ENCODE peak calls at places on chromosomes 1 and 21, in nine cellular contexts. One of them, this sample, is unnamed.

GRCh38 chr1:172540635-172541034 is 7.7 kb downstream of the SUCO start:
- DNase-seq in AG04449: no peak
- DNase-seq in ovary: no peak
- DNase-seq in stimulated activated CD4-positive, alpha-beta T cell treated with anti-CD3 and anti-CD28 coated beads, Interleukin-1b, Interleukin-23, amount 100 ng/mL, for 48 hours: no peak
- DNase-seq in GM12864: no peak
- DNase-seq in stomach: no peak
- DNase-seq in WTC11: no peak
- DNase-seq in GM12891: no peak
- DNase-seq in hippocampal formation: no peak
- DNase-seq in this sample: no peak

GRCh38 chr1:39683591-39684312 is 7.5 kb downstream of the HPCAL4 start:
- DNase-seq in ovary: no peak
- DNase-seq in AG04449: no peak
- DNase-seq in stimulated activated CD4-positive, alpha-beta T cell treated with anti-CD3 and anti-CD28 coated beads, Interleukin-1b, Interleukin-23, amount 100 ng/mL, for 48 hours: peak
- DNase-seq in GM12891: no peak
- DNase-seq in GM12864: no peak
- DNase-seq in stomach: no peak
- DNase-seq in hippocampal formation: no peak
- DNase-seq in WTC11: peak
- DNase-seq in this sample: no peak

GRCh38 chr21:39647476-39647875 is 34.7 kb downstream of the B3GALT5 start:
- DNase-seq in hippocampal formation: no peak
- DNase-seq in AG04449: no peak
- DNase-seq in stimulated activated CD4-positive, alpha-beta T cell treated with anti-CD3 and anti-CD28 coated beads, Interleukin-1b, Interleukin-23, amount 100 ng/mL, for 48 hours: no peak
- DNase-seq in stomach: no peak
- DNase-seq in GM12864: no peak
- DNase-seq in GM12891: no peak
- DNase-seq in ovary: no peak
- DNase-seq in WTC11: no peak
- DNase-seq in this sample: no peak

GRCh38 chr21:33587792-33588484 is 546 bp downstream of the DONSON start:
- DNase-seq in GM12864: no peak
- DNase-seq in stimulated activated CD4-positive, alpha-beta T cell treated with anti-CD3 and anti-CD28 coated beads, Interleukin-1b, Interleukin-23, amount 100 ng/mL, for 48 hours: peak
- DNase-seq in stomach: peak
- DNase-seq in AG04449: no peak
- DNase-seq in GM12891: peak
- DNase-seq in hippocampal formation: peak
- DNase-seq in WTC11: peak
- DNase-seq in ovary: peak
- DNase-seq in this sample: no peak

GRCh38 chr1:72431810-72432209 is 149.5 kb upstream of the NEGR1 start:
- DNase-seq in GM12891: no peak
- DNase-seq in AG04449: no peak
- DNase-seq in GM12864: no peak
- DNase-seq in hippocampal formation: no peak
- DNase-seq in ovary: no peak
- DNase-seq in WTC11: no peak
- DNase-seq in stomach: no peak
- DNase-seq in stimulated activated CD4-positive, alpha-beta T cell treated with anti-CD3 and anti-CD28 coated beads, Interleukin-1b, Interleukin-23, amount 100 ng/mL, for 48 hours: no peak
- DNase-seq in this sample: no peak

GRCh38 chr1:154856049-154856448 is 14.0 kb downstream of the KCNN3 start:
- DNase-seq in GM12864: no peak
- DNase-seq in AG04449: no peak
- DNase-seq in WTC11: peak
- DNase-seq in stomach: no peak
- DNase-seq in GM12891: no peak
- DNase-seq in stimulated activated CD4-positive, alpha-beta T cell treated with anti-CD3 and anti-CD28 coated beads, Interleukin-1b, Interleukin-23, amount 100 ng/mL, for 48 hours: no peak
- DNase-seq in hippocampal formation: no peak
- DNase-seq in ovary: no peak
- DNase-seq in this sample: no peak

GRCh38 chr1:55244476-55245109 is 29.4 kb upstream of the USP24 start:
- DNase-seq in stomach: no peak
- DNase-seq in hippocampal formation: no peak
- DNase-seq in GM12864: no peak
- DNase-seq in ovary: no peak
- DNase-seq in stimulated activated CD4-positive, alpha-beta T cell treated with anti-CD3 and anti-CD28 coated beads, Interleukin-1b, Interleukin-23, amount 100 ng/mL, for 48 hours: no peak
- DNase-seq in GM12891: no peak
- DNase-seq in WTC11: no peak
- DNase-seq in AG04449: peak
- DNase-seq in this sample: no peak

GRCh38 chr1:157626099-157626498 is 28.2 kb upstream of the FCRL4 start:
- DNase-seq in stomach: no peak
- DNase-seq in hippocampal formation: no peak
- DNase-seq in ovary: no peak
- DNase-seq in GM12864: peak
- DNase-seq in AG04449: no peak
- DNase-seq in WTC11: peak
- DNase-seq in GM12891: peak
- DNase-seq in stimulated activated CD4-positive, alpha-beta T cell treated with anti-CD3 and anti-CD28 coated beads, Interleukin-1b, Interleukin-23, amount 100 ng/mL, for 48 hours: peak
- DNase-seq in this sample: no peak

GRCh38 chr1:41434306-41434705 is 50.2 kb downstream of the EDN2 start:
- DNase-seq in stimulated activated CD4-positive, alpha-beta T cell treated with anti-CD3 and anti-CD28 coated beads, Interleukin-1b, Interleukin-23, amount 100 ng/mL, for 48 hours: no peak
- DNase-seq in GM12864: no peak
- DNase-seq in hippocampal formation: no peak
- DNase-seq in AG04449: no peak
- DNase-seq in ovary: no peak
- DNase-seq in WTC11: no peak
- DNase-seq in stomach: no peak
- DNase-seq in GM12891: no peak
- DNase-seq in this sample: no peak

GRCh38 chr1:145858238-145858936 is 494 bp downstream of the PIAS3 start:
- DNase-seq in stimulated activated CD4-positive, alpha-beta T cell treated with anti-CD3 and anti-CD28 coated beads, Interleukin-1b, Interleukin-23, amount 100 ng/mL, for 48 hours: peak
- DNase-seq in GM12864: no peak
- DNase-seq in GM12891: peak
- DNase-seq in stomach: peak
- DNase-seq in ovary: peak
- DNase-seq in hippocampal formation: peak
- DNase-seq in WTC11: peak
- DNase-seq in AG04449: no peak
- DNase-seq in this sample: peak

GRCh38 chr1:165695011-165695410 is 3.4 kb downstream of the ALDH9A1 start:
- DNase-seq in GM12864: no peak
- DNase-seq in hippocampal formation: no peak
- DNase-seq in AG04449: no peak
- DNase-seq in stimulated activated CD4-positive, alpha-beta T cell treated with anti-CD3 and anti-CD28 coated beads, Interleukin-1b, Interleukin-23, amount 100 ng/mL, for 48 hours: no peak
- DNase-seq in ovary: no peak
- DNase-seq in stomach: no peak
- DNase-seq in GM12891: no peak
- DNase-seq in WTC11: no peak
- DNase-seq in this sample: no peak

GRCh38 chr1:67314696-67315095 is 7.0 kb downstream of the IL12RB2 start:
- DNase-seq in WTC11: no peak
- DNase-seq in GM12891: no peak
- DNase-seq in stimulated activated CD4-positive, alpha-beta T cell treated with anti-CD3 and anti-CD28 coated beads, Interleukin-1b, Interleukin-23, amount 100 ng/mL, for 48 hours: no peak
- DNase-seq in GM12864: no peak
- DNase-seq in stomach: no peak
- DNase-seq in hippocampal formation: no peak
- DNase-seq in AG04449: no peak
- DNase-seq in ovary: no peak
- DNase-seq in this sample: no peak

GRCh38 chr1:205543351-205544305 is 39.2 kb downstream of the CDK18 start:
- DNase-seq in hippocampal formation: peak
- DNase-seq in GM12891: no peak
- DNase-seq in stimulated activated CD4-positive, alpha-beta T cell treated with anti-CD3 and anti-CD28 coated beads, Interleukin-1b, Interleukin-23, amount 100 ng/mL, for 48 hours: peak
- DNase-seq in ovary: peak
- DNase-seq in WTC11: peak
- DNase-seq in AG04449: peak
- DNase-seq in GM12864: no peak
- DNase-seq in stomach: peak
- DNase-seq in this sample: peak

GRCh38 chr1:185561629-185562028 is 172.6 kb upstream of the HMCN1 start:
- DNase-seq in GM12864: no peak
- DNase-seq in hippocampal formation: no peak
- DNase-seq in WTC11: no peak
- DNase-seq in ovary: no peak
- DNase-seq in AG04449: peak
- DNase-seq in GM12891: no peak
- DNase-seq in stomach: no peak
- DNase-seq in stimulated activated CD4-positive, alpha-beta T cell treated with anti-CD3 and anti-CD28 coated beads, Interleukin-1b, Interleukin-23, amount 100 ng/mL, for 48 hours: no peak
- DNase-seq in this sample: peak

GRCh38 chr1:212600980-212601379 is 7.6 kb upstream of the ATF3 start:
- DNase-seq in stimulated activated CD4-positive, alpha-beta T cell treated with anti-CD3 and anti-CD28 coated beads, Interleukin-1b, Interleukin-23, amount 100 ng/mL, for 48 hours: no peak
- DNase-seq in ovary: no peak
- DNase-seq in WTC11: no peak
- DNase-seq in GM12891: no peak
- DNase-seq in stomach: no peak
- DNase-seq in hippocampal formation: no peak
- DNase-seq in GM12864: no peak
- DNase-seq in AG04449: no peak
- DNase-seq in this sample: no peak

GRCh38 chr21:32256873-32257620 is 21.8 kb downstream of the MIS18A start:
- DNase-seq in GM12891: no peak
- DNase-seq in WTC11: no peak
- DNase-seq in ovary: peak
- DNase-seq in hippocampal formation: peak
- DNase-seq in stimulated activated CD4-positive, alpha-beta T cell treated with anti-CD3 and anti-CD28 coated beads, Interleukin-1b, Interleukin-23, amount 100 ng/mL, for 48 hours: no peak
- DNase-seq in AG04449: peak
- DNase-seq in stomach: peak
- DNase-seq in GM12864: no peak
- DNase-seq in this sample: no peak

GRCh38 chr1:200646515-200646914 is 23.2 kb downstream of the DDX59 start:
- DNase-seq in GM12891: no peak
- DNase-seq in stomach: no peak
- DNase-seq in hippocampal formation: no peak
- DNase-seq in AG04449: no peak
- DNase-seq in GM12864: no peak
- DNase-seq in stimulated activated CD4-positive, alpha-beta T cell treated with anti-CD3 and anti-CD28 coated beads, Interleukin-1b, Interleukin-23, amount 100 ng/mL, for 48 hours: no peak
- DNase-seq in WTC11: no peak
- DNase-seq in ovary: no peak
- DNase-seq in this sample: no peak

GRCh38 chr1:228271701-228272251 is 63.9 kb downstream of the OBSCN start:
- DNase-seq in stomach: no peak
- DNase-seq in GM12891: no peak
- DNase-seq in GM12864: no peak
- DNase-seq in AG04449: no peak
- DNase-seq in WTC11: no peak
- DNase-seq in hippocampal formation: no peak
- DNase-seq in stimulated activated CD4-positive, alpha-beta T cell treated with anti-CD3 and anti-CD28 coated beads, Interleukin-1b, Interleukin-23, amount 100 ng/mL, for 48 hours: no peak
- DNase-seq in ovary: no peak
- DNase-seq in this sample: no peak

GRCh38 chr1:156102634-156103511 is 11.6 kb upstream of the LMNA start:
- DNase-seq in GM12891: no peak
- DNase-seq in stimulated activated CD4-positive, alpha-beta T cell treated with anti-CD3 and anti-CD28 coated beads, Interleukin-1b, Interleukin-23, amount 100 ng/mL, for 48 hours: no peak
- DNase-seq in AG04449: no peak
- DNase-seq in ovary: peak
- DNase-seq in WTC11: no peak
- DNase-seq in hippocampal formation: no peak
- DNase-seq in GM12864: no peak
- DNase-seq in stomach: no peak
- DNase-seq in this sample: no peak

GRCh38 chr1:61088163-61088840 is 5.9 kb downstream of the NFIA start:
- DNase-seq in hippocampal formation: no peak
- DNase-seq in stomach: no peak
- DNase-seq in WTC11: no peak
- DNase-seq in AG04449: no peak
- DNase-seq in stimulated activated CD4-positive, alpha-beta T cell treated with anti-CD3 and anti-CD28 coated beads, Interleukin-1b, Interleukin-23, amount 100 ng/mL, for 48 hours: no peak
- DNase-seq in GM12864: no peak
- DNase-seq in ovary: no peak
- DNase-seq in GM12891: no peak
- DNase-seq in this sample: no peak

GRCh38 chr1:194300340-194300739 is 1113.9 kb upstream of the B3GALT2 start:
- DNase-seq in stomach: no peak
- DNase-seq in GM12891: no peak
- DNase-seq in stimulated activated CD4-positive, alpha-beta T cell treated with anti-CD3 and anti-CD28 coated beads, Interleukin-1b, Interleukin-23, amount 100 ng/mL, for 48 hours: no peak
- DNase-seq in WTC11: no peak
- DNase-seq in GM12864: no peak
- DNase-seq in AG04449: no peak
- DNase-seq in ovary: no peak
- DNase-seq in hippocampal formation: no peak
- DNase-seq in this sample: no peak

GRCh38 chr21:25298512-25299491 is 308.5 kb downstream of the MRPL39 start:
- DNase-seq in GM12891: no peak
- DNase-seq in hippocampal formation: no peak
- DNase-seq in WTC11: no peak
- DNase-seq in stomach: no peak
- DNase-seq in GM12864: peak
- DNase-seq in ovary: no peak
- DNase-seq in AG04449: no peak
- DNase-seq in stimulated activated CD4-positive, alpha-beta T cell treated with anti-CD3 and anti-CD28 coated beads, Interleukin-1b, Interleukin-23, amount 100 ng/mL, for 48 hours: no peak
- DNase-seq in this sample: no peak

GRCh38 chr1:176243746-176244145 is 36.7 kb upstream of the COP1 start:
- DNase-seq in stomach: no peak
- DNase-seq in ovary: no peak
- DNase-seq in stimulated activated CD4-positive, alpha-beta T cell treated with anti-CD3 and anti-CD28 coated beads, Interleukin-1b, Interleukin-23, amount 100 ng/mL, for 48 hours: no peak
- DNase-seq in GM12864: no peak
- DNase-seq in GM12891: no peak
- DNase-seq in AG04449: no peak
- DNase-seq in hippocampal formation: no peak
- DNase-seq in WTC11: no peak
- DNase-seq in this sample: no peak

GRCh38 chr1:75765697-75766355 is 20.2 kb upstream of the RABGGTB start:
- DNase-seq in ovary: no peak
- DNase-seq in hippocampal formation: no peak
- DNase-seq in stimulated activated CD4-positive, alpha-beta T cell treated with anti-CD3 and anti-CD28 coated beads, Interleukin-1b, Interleukin-23, amount 100 ng/mL, for 48 hours: no peak
- DNase-seq in GM12891: no peak
- DNase-seq in WTC11: no peak
- DNase-seq in GM12864: no peak
- DNase-seq in stomach: no peak
- DNase-seq in AG04449: peak
- DNase-seq in this sample: no peak

GRCh38 chr1:213268221-213268620 is 217.2 kb downstream of the RPS6KC1 start:
- DNase-seq in GM12864: no peak
- DNase-seq in WTC11: no peak
- DNase-seq in ovary: no peak
- DNase-seq in stomach: no peak
- DNase-seq in GM12891: no peak
- DNase-seq in hippocampal formation: no peak
- DNase-seq in AG04449: no peak
- DNase-seq in stimulated activated CD4-positive, alpha-beta T cell treated with anti-CD3 and anti-CD28 coated beads, Interleukin-1b, Interleukin-23, amount 100 ng/mL, for 48 hours: no peak
- DNase-seq in this sample: no peak

GRCh38 chr1:119141020-119141424 is 569 bp upstream of the WARS2 start:
- DNase-seq in WTC11: peak
- DNase-seq in GM12891: no peak
- DNase-seq in hippocampal formation: no peak
- DNase-seq in AG04449: no peak
- DNase-seq in stomach: no peak
- DNase-seq in ovary: peak
- DNase-seq in GM12864: no peak
- DNase-seq in stimulated activated CD4-positive, alpha-beta T cell treated with anti-CD3 and anti-CD28 coated beads, Interleukin-1b, Interleukin-23, amount 100 ng/mL, for 48 hours: peak
- DNase-seq in this sample: peak

GRCh38 chr1:109589679-109590078 is 29.7 kb downstream of the GNAT2 start:
- DNase-seq in GM12864: no peak
- DNase-seq in AG04449: no peak
- DNase-seq in GM12891: no peak
- DNase-seq in WTC11: no peak
- DNase-seq in stimulated activated CD4-positive, alpha-beta T cell treated with anti-CD3 and anti-CD28 coated beads, Interleukin-1b, Interleukin-23, amount 100 ng/mL, for 48 hours: no peak
- DNase-seq in hippocampal formation: no peak
- DNase-seq in stomach: no peak
- DNase-seq in ovary: no peak
- DNase-seq in this sample: no peak

GRCh38 chr1:181992072-181992471 is 69.4 kb downstream of the ZNF648 start:
- DNase-seq in AG04449: no peak
- DNase-seq in GM12891: no peak
- DNase-seq in ovary: no peak
- DNase-seq in stomach: no peak
- DNase-seq in hippocampal formation: no peak
- DNase-seq in stimulated activated CD4-positive, alpha-beta T cell treated with anti-CD3 and anti-CD28 coated beads, Interleukin-1b, Interleukin-23, amount 100 ng/mL, for 48 hours: no peak
- DNase-seq in GM12864: no peak
- DNase-seq in WTC11: no peak
- DNase-seq in this sample: no peak

GRCh38 chr1:231241751-231242150 is 739 bp downstream of the GNPAT start:
- DNase-seq in GM12864: no peak
- DNase-seq in ovary: peak
- DNase-seq in GM12891: peak
- DNase-seq in WTC11: no peak
- DNase-seq in stomach: no peak
- DNase-seq in AG04449: no peak
- DNase-seq in stimulated activated CD4-positive, alpha-beta T cell treated with anti-CD3 and anti-CD28 coated beads, Interleukin-1b, Interleukin-23, amount 100 ng/mL, for 48 hours: no peak
- DNase-seq in hippocampal formation: no peak
- DNase-seq in this sample: no peak